ENCODE peak calls at places on chromosomes 12 and 14, in four cellular contexts. Y, O, F and H are unnamed samples.

GRCh38 chr12:85835810-85836715 is at the start of gene RASSF9:
- DNase-seq in Y (no peak), O (no peak), F (no peak), H (no peak)

GRCh38 chr12:118357327-118358007 is 15.2 kb downstream of the TAOK3 start:
- DNase-seq in O (no peak), F (peak; percentile 49), Y (peak; percentile 91), H (peak; percentile 94)

GRCh38 chr14:35821546-35822411 is 4.4 kb upstream of the BRMS1L start:
- DNase-seq in F (no peak), Y (peak; percentile 82), O (no peak), H (peak; percentile 60)

GRCh38 chr12:31959701-31960391 is 631 bp downstream of the RESF1 start:
- DNase-seq in O (no peak), Y (peak; percentile 85), F (peak; percentile 73), H (peak; percentile 88)

GRCh38 chr12:16473610-16474326 is 126.3 kb downstream of the MGST1 start:
- DNase-seq in Y (no peak), F (no peak), O (no peak), H (no peak)

GRCh38 chr12:69339999-69340398 is 8.2 kb upstream of the LYZ start:
- DNase-seq in Y (no peak), F (no peak), O (no peak), H (no peak)

GRCh38 chr14:95808371-95808770 is 68.3 kb upstream of the TUNAR start:
- DNase-seq in Y (no peak), F (no peak), O (no peak), H (no peak)

GRCh38 chr12:95231190-95231589 is 13.6 kb downstream of the VEZT start:
- DNase-seq in F (no peak), O (no peak), Y (peak; percentile 72), H (peak; percentile 80)

GRCh38 chr12:124422570-124423523 is 128.0 kb downstream of the RFLNA start:
- DNase-seq in O (no peak), Y (no peak), F (no peak), H (peak; percentile 49)

GRCh38 chr12:25069221-25069620 is 120.3 kb upstream of the BCAT1 start:
- DNase-seq in F (no peak), O (no peak), Y (peak; percentile 10), H (no peak)

GRCh38 chr12:111443586-111443985 is 37.9 kb downstream of the SH2B3 start:
- DNase-seq in O (no peak), F (peak; percentile 66), Y (no peak), H (no peak)

GRCh38 chr12:90995041-90995440 is 9.7 kb downstream of the EPYC start:
- DNase-seq in O (no peak), Y (no peak), F (no peak), H (no peak)

GRCh38 chr12:5733136-5733755 is 211.8 kb downstream of the ANO2 start:
- DNase-seq in O (no peak), F (no peak), Y (no peak), H (no peak)

GRCh38 chr14:88463318-88463717 is 77.9 kb downstream of the SPATA7 start:
- DNase-seq in F (no peak), Y (peak; percentile 22), O (no peak), H (peak; percentile 20)

GRCh38 chr14:29354446-29354845 is 573.2 kb downstream of the PRKD1 start:
- DNase-seq in Y (no peak), F (no peak), O (no peak), H (no peak)

GRCh38 chr14:74747237-74747636 is 15.9 kb upstream of the YLPM1 start:
- DNase-seq in O (no peak), F (no peak), Y (no peak), H (no peak)

GRCh38 chr12:96227365-96228106 is 33.4 kb downstream of the ELK3 start:
- DNase-seq in F (no peak), Y (no peak), O (no peak), H (no peak)

GRCh38 chr12:79596719-79597350 is 93.9 kb downstream of the PAWR start:
- DNase-seq in Y (no peak), O (no peak), F (no peak), H (no peak)

GRCh38 chr14:102940729-102941362 is 18.4 kb downstream of the AMN start:
- DNase-seq in O (no peak), F (no peak), Y (no peak), H (no peak)

GRCh38 chr12:71662861-71663560 is 637 bp downstream of the ZFC3H1 start:
- DNase-seq in F (peak; percentile 80), O (no peak), Y (peak; percentile 78), H (peak; percentile 90)

GRCh38 chr14:99009875-99010274 is 262.1 kb downstream of the BCL11B start:
- DNase-seq in O (no peak), F (no peak), Y (no peak), H (no peak)

GRCh38 chr12:27865421-27865820 is 85.4 kb upstream of the MANSC4 start:
- DNase-seq in F (no peak), Y (peak; percentile 16), O (peak; percentile 31), H (no peak)

GRCh38 chr14:52000631-52001030 is 11.3 kb downstream of the RTRAF start:
- DNase-seq in Y (no peak), O (no peak), F (no peak), H (no peak)

GRCh38 chr12:33253123-33253522 is 186.5 kb downstream of the SYT10 start:
- DNase-seq in Y (no peak), F (no peak), O (no peak), H (no peak)

GRCh38 chr12:62221107-62221506 is 39.1 kb upstream of the USP15 start:
- DNase-seq in F (no peak), O (no peak), Y (no peak), H (no peak)

GRCh38 chr12:129202109-129202814 is 349.0 kb downstream of the GLT1D1 start:
- DNase-seq in O (no peak), F (no peak), Y (no peak), H (no peak)

GRCh38 chr12:267581-268482 is 5.2 kb upstream of the SLC6A13 start:
- DNase-seq in F (no peak), O (no peak), Y (no peak), H (no peak)

GRCh38 chr12:63093711-63094110 is 57.3 kb downstream of the AVPR1A start:
- DNase-seq in O (no peak), F (no peak), Y (no peak), H (no peak)

GRCh38 chr14:62692490-62693106 is 352.7 kb downstream of the KCNH5 start:
- DNase-seq in F (no peak), O (no peak), Y (no peak), H (no peak)

GRCh38 chr12:47820631-47821345 is 1.1 kb upstream of the HDAC7 start:
- DNase-seq in F (no peak), Y (no peak), O (peak; percentile 96), H (no peak)

GRCh38 chr12:6534158-6534913 is at the start of gene GAPDH:
- DNase-seq in F (peak; percentile 92), O (no peak), Y (peak; percentile 97), H (peak; percentile 97)

GRCh38 chr14:77804592-77804991 is 4.7 kb downstream of the ADCK1 start:
- DNase-seq in F (peak; percentile 61), O (no peak), Y (peak; percentile 58), H (peak; percentile 43)

GRCh38 chr12:124096109-124096508 is 123.1 kb downstream of the ZNF664 start:
- DNase-seq in O (no peak), F (no peak), Y (no peak), H (no peak)

GRCh38 chr14:99686557-99687283 is 2.6 kb downstream of the CYP46A1 start:
- DNase-seq in F (no peak), O (no peak), Y (no peak), H (no peak)

GRCh38 chr14:79074501-79074900 is 904.3 kb downstream of the NRXN3 start:
- DNase-seq in O (no peak), Y (no peak), F (no peak), H (no peak)

GRCh38 chr12:48940181-48940580 is 14.9 kb upstream of the FKBP11 start:
- DNase-seq in Y (peak; percentile 38), F (no peak), O (no peak), H (no peak)

GRCh38 chr12:106901276-106901675 is 54.4 kb upstream of the TMEM263 start:
- DNase-seq in F (no peak), Y (no peak), O (no peak), H (no peak)